ENCODE peak calls at places on chromosomes 2 and 18, in ten cellular contexts. V is H1, K is HCT116, Z is fibroblast of lung, M is neural progenitor cell, T is K562, U is tibial artery, N is heart left ventricle, H is upper lobe of right lung, D is H9. R is an unnamed sample. For H3K4me1, the result is how much of the 10 kb centered on the place peaks cover.

GRCh38 chr2:68363731-68364130 is 1.4 kb upstream of the PLEK start:
- DNase-seq in V (no peak), N (no peak), U (no peak), T (no peak), D (no peak), Z (no peak), M (no peak), H (no peak), K (no peak), R (no peak)

GRCh38 chr2:120205901-120206581 is 17.2 kb downstream of the TMEM185B start:
- DNase-seq in K (no peak), U (no peak), V (peak), H (no peak), N (no peak), M (peak), Z (no peak), T (peak), D (peak), R (no peak)

GRCh38 chr2:64655873-64656272 is 2.2 kb upstream of the SERTAD2 start:
- DNase-seq in M (no peak), D (no peak), U (no peak), T (no peak), H (no peak), V (no peak), K (no peak), N (no peak), Z (no peak), R (no peak)

GRCh38 chr2:13040043-13040442 is 323.3 kb downstream of the TRIB2 start:
- DNase-seq in T (no peak), V (no peak), D (peak), N (no peak), U (no peak), K (no peak), H (no peak), Z (no peak), M (no peak), R (no peak)

GRCh38 chr2:166090900-166091299 is 36.9 kb downstream of the SCN1A start:
- DNase-seq in H (no peak), N (no peak), Z (peak), U (no peak), K (no peak), M (no peak), T (no peak), V (no peak), D (no peak), R (no peak)

GRCh38 chr2:27790796-27791195 is 19.3 kb downstream of the MRPL33 start:
- DNase-seq in V (no peak), K (no peak), D (no peak), T (no peak), N (no peak), M (no peak), Z (peak), H (no peak), U (no peak), R (no peak)

GRCh38 chr18:40235881-40236280 is 1719.2 kb upstream of the PIK3C3 start:
- DNase-seq in Z (no peak), U (no peak), K (no peak), H (no peak), D (no peak), V (no peak), T (no peak), M (peak), N (no peak), R (no peak)

GRCh38 chr2:30164131-30164925 is 17.5 kb downstream of the YPEL5 start:
- DNase-seq in D (no peak), M (no peak), H (no peak), Z (no peak), T (no peak), U (no peak), V (no peak), K (no peak), N (no peak), R (no peak)

GRCh38 chr2:2843969-2844548 is 513.0 kb upstream of the MYT1L start:
- DNase-seq in T (peak), N (no peak), H (no peak), V (no peak), Z (no peak), U (peak), M (no peak), D (no peak), K (peak), R (no peak)
- TF ChIP-seq CTCF in T (peak), N (no peak), H (peak), V (no peak), Z (no peak), U (no peak), M (peak), D (peak), K (peak), R (peak)

GRCh38 chr2:238894950-238895298 is 47.0 kb downstream of the TWIST2 start:
- DNase-seq in Z (no peak), U (no peak), H (no peak), K (no peak), N (no peak), T (no peak), V (no peak), M (no peak), D (no peak), R (no peak)
- H3K4me1 ChIP-seq in Z (under half), U (under half), H (under half), K (under half), N (under half), T (under half), V (under half), M (under half), D (under half), R (under half)

GRCh38 chr2:218400930-218401833 is 1.5 kb downstream of the CTDSP1 start:
- DNase-seq in Z (no peak), N (peak), K (no peak), M (peak), V (no peak), U (no peak), T (peak), D (no peak), H (peak), R (peak)

GRCh38 chr2:218398437-218399390 is 954 bp upstream of the CTDSP1 start:
- DNase-seq in H (peak), V (peak), N (peak), U (peak), D (peak), T (peak), Z (peak), M (peak), K (peak), R (peak)

GRCh38 chr2:218400167-218400929 is 680 bp downstream of the CTDSP1 start:
- DNase-seq in U (peak), K (no peak), M (peak), N (peak), Z (no peak), H (peak), T (peak), D (peak), V (peak), R (peak)

GRCh38 chr2:218397502-218398436 is 1.9 kb upstream of the CTDSP1 start:
- DNase-seq in D (peak), U (peak), H (peak), T (peak), Z (peak), V (peak), N (peak), M (peak), K (peak), R (peak)

GRCh38 chr2:218399391-218400166 is at the start of gene CTDSP1:
- DNase-seq in V (peak), T (peak), D (peak), K (peak), M (peak), H (peak), N (peak), Z (peak), U (peak), R (peak)
- TF ChIP-seq CTCF in V (no peak), T (peak), D (no peak), K (no peak), M (no peak), H (peak), N (peak), Z (no peak), U (no peak), R (peak)

DNA sequence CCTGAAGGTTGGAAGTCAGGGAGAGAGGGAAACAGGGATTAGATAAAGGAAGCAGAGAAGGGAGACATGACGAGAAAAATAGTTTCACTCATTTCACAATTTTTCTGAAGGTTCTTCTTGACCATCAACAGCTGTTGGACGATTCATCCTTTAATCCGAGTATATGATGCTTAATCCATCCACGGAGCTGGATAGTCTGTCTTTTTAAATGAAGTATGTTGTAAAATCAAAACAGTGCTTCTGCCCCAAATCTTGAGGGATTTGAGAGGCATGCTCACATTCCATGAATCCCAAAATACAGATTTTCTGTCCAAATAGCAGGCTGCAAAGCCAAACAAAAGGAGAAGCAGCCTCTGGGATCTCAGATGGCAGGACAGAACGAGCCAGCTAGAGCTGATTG is 47.5 kb downstream of the EPAS1 start:
- DNase-seq in H (no peak), T (no peak), Z (no peak), U (no peak), D (no peak), V (no peak), M (no peak), N (no peak), K (no peak), R (no peak)
- H3K4me1 ChIP-seq in H (half or more), T (under half), Z (under half), U (half or more), D (under half), V (under half), M (under half), N (half or more), K (under half), R (half or more)

GRCh38 chr18:59075923-59076322 is 63.8 kb upstream of the SEC11C start:
- DNase-seq in V (no peak), N (no peak), T (no peak), Z (no peak), H (no peak), U (no peak), K (no peak), D (no peak), M (no peak), R (no peak)

GRCh38 chr18:59068672-59069071 is 71.0 kb upstream of the SEC11C start:
- DNase-seq in H (no peak), Z (no peak), N (no peak), T (no peak), V (no peak), M (no peak), U (no peak), K (no peak), D (no peak), R (no peak)

GRCh38 chr18:59067873-59068272 is 71.8 kb upstream of the SEC11C start:
- DNase-seq in U (no peak), M (peak), V (no peak), T (no peak), D (no peak), Z (no peak), K (no peak), N (no peak), H (no peak), R (no peak)

GRCh38 chr18:59070181-59070912 is 69.3 kb upstream of the SEC11C start:
- DNase-seq in M (peak), H (peak), Z (peak), K (peak), D (peak), T (peak), N (peak), V (peak), U (peak), R (peak)

DNA sequence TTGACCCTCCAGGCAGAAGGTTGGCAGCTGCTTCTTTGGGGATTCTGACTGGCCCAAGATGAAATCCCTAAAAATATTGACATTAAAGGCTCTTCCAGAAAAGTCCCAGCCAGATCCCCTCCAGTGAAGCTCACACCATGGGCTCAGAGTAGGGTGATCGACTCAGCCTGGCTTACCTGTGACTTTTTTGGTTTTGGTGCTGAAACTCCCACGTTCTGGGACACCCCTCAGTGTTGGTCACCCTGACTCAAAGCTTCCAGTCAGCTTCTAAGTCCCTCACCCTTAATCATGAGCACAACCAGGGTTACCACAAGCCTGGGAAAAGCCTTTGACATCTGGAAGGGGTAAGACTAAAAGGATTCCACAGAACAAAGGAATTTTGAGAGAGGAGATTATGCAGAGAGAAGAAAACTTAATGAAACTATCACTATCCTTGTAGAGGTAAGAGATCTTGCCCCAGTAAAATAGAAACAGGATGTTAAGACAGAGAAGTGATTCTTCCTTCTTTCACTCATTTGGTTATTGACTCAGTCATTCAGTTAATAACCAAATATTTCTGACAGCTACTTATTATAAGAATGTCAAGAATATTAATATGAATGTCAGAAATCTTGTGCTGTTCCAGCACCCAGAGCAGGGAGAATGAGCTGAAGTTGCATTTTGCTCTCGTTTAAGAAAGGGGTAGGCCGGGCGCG is 66.8 kb upstream of the SEC11C start:
- DNase-seq in M (no peak), D (no peak), Z (no peak), H (no peak), U (no peak), V (no peak), T (no peak), N (no peak), K (no peak), R (no peak)
- TF ChIP-seq CTCF in M (no peak), D (no peak), Z (no peak), H (no peak), U (no peak), V (no peak), T (no peak), N (no peak), K (no peak), R (no peak)

GRCh38 chr2:105770162-105770561 is 25.4 kb downstream of the NCK2 start:
- DNase-seq in N (no peak), V (no peak), K (no peak), T (no peak), D (no peak), U (no peak), M (no peak), Z (no peak), H (no peak), R (no peak)
- H3K4me1 ChIP-seq in N (under half), V (under half), K (under half), T (under half), D (under half), U (under half), M (under half), Z (under half), H (under half), R (under half)

GRCh38 chr2:215553946-215554345 is 118.1 kb upstream of the FN1 start:
- DNase-seq in U (no peak), K (peak), V (no peak), N (no peak), M (no peak), Z (no peak), H (no peak), D (no peak), T (peak), R (no peak)
- TF ChIP-seq CTCF in U (no peak), K (peak), V (peak), N (no peak), M (peak), Z (peak), H (no peak), D (peak), T (no peak), R (no peak)